ENCODE peak calls at places on chromosomes 7 and 10, in five cellular contexts. One of them, this sample, is unnamed. For H3K9me3 and H3K4me1, the result is how much of the 10 kb centered on the place peaks cover.

GRCh38 chr10:18610517-18610916 is 40.9 kb downstream of the NSUN6 start:
- DNase-seq in adrenal gland: peak
- DNase-seq in small intestine: peak
- DNase-seq in SK-N-SH: peak
- DNase-seq in HepG2: peak
- DNase-seq in this sample: peak

GRCh38 chr10:69851306-69851705 is 49.6 kb downstream of the COL13A1 start:
- DNase-seq in SK-N-SH: no peak
- DNase-seq in small intestine: no peak
- DNase-seq in HepG2: no peak
- DNase-seq in adrenal gland: no peak
- DNase-seq in this sample: no peak

GRCh38 chr7:107581387-107582013 is 1.5 kb downstream of the BCAP29 start:
- DNase-seq in SK-N-SH: no peak
- DNase-seq in small intestine: no peak
- DNase-seq in HepG2: no peak
- DNase-seq in adrenal gland: no peak
- DNase-seq in this sample: no peak

GRCh38 chr10:95664543-95664942 is 8.0 kb upstream of the ALDH18A1 start:
- DNase-seq in SK-N-SH: no peak
- DNase-seq in HepG2: no peak
- DNase-seq in adrenal gland: no peak
- DNase-seq in small intestine: no peak
- DNase-seq in this sample: no peak

GRCh38 chr10:131187886-131188285 is 123.6 kb downstream of the TCERG1L start:
- DNase-seq in adrenal gland: peak
- DNase-seq in SK-N-SH: no peak
- DNase-seq in HepG2: no peak
- DNase-seq in small intestine: no peak
- DNase-seq in this sample: no peak

GRCh38 chr7:22675917-22676343 is 51.1 kb upstream of the IL6 start:
- DNase-seq in small intestine: no peak
- DNase-seq in adrenal gland: no peak
- DNase-seq in HepG2: no peak
- DNase-seq in SK-N-SH: no peak
- DNase-seq in this sample: no peak

GRCh38 chr10:102776779-102777417 is 33.1 kb downstream of the WBP1L start:
- DNase-seq in adrenal gland: peak
- DNase-seq in HepG2: peak
- DNase-seq in SK-N-SH: peak
- DNase-seq in small intestine: peak
- DNase-seq in this sample: no peak

GRCh38 chr10:13787015-13787421 is 200.3 kb downstream of the PRPF18 start:
- DNase-seq in HepG2: no peak
- DNase-seq in adrenal gland: peak
- DNase-seq in small intestine: peak
- DNase-seq in SK-N-SH: no peak
- DNase-seq in this sample: no peak

GRCh38 chr7:158267737-158268435 is 319.7 kb downstream of the PTPRN2 start:
- DNase-seq in SK-N-SH: no peak
- DNase-seq in small intestine: peak
- DNase-seq in HepG2: no peak
- DNase-seq in adrenal gland: no peak
- DNase-seq in this sample: no peak
- H3K9me3 ChIP-seq in SK-N-SH: under half
- H3K9me3 ChIP-seq in small intestine: under half
- H3K9me3 ChIP-seq in HepG2: under half
- H3K9me3 ChIP-seq in adrenal gland: under half
- H3K9me3 ChIP-seq in this sample: under half

GRCh38 chr10:127990846-127991542 is 84.1 kb downstream of the PTPRE start:
- DNase-seq in small intestine: no peak
- DNase-seq in HepG2: no peak
- DNase-seq in SK-N-SH: no peak
- DNase-seq in adrenal gland: no peak
- DNase-seq in this sample: no peak

GRCh38 chr10:127991543-127992255 is 84.8 kb downstream of the PTPRE start:
- DNase-seq in small intestine: no peak
- DNase-seq in SK-N-SH: no peak
- DNase-seq in HepG2: no peak
- DNase-seq in adrenal gland: no peak
- DNase-seq in this sample: no peak

GRCh38 chr10:127986543-127987466 is 79.9 kb downstream of the PTPRE start:
- DNase-seq in adrenal gland: peak
- DNase-seq in SK-N-SH: no peak
- DNase-seq in HepG2: no peak
- DNase-seq in small intestine: no peak
- DNase-seq in this sample: no peak

GRCh38 chr10:127987467-127988380 is 80.8 kb downstream of the PTPRE start:
- DNase-seq in SK-N-SH: no peak
- DNase-seq in HepG2: no peak
- DNase-seq in adrenal gland: peak
- DNase-seq in small intestine: no peak
- DNase-seq in this sample: no peak

GRCh38 chr10:127989481-127989964 is 82.6 kb downstream of the PTPRE start:
- DNase-seq in small intestine: no peak
- DNase-seq in HepG2: no peak
- DNase-seq in SK-N-SH: peak
- DNase-seq in adrenal gland: peak
- DNase-seq in this sample: no peak
- H3K4me1 ChIP-seq in small intestine: under half
- H3K4me1 ChIP-seq in HepG2: under half
- H3K4me1 ChIP-seq in SK-N-SH: under half
- H3K4me1 ChIP-seq in adrenal gland: under half
- H3K4me1 ChIP-seq in this sample: under half

GRCh38 chr7:39661960-39662359 is 38.6 kb downstream of the RALA start:
- DNase-seq in SK-N-SH: no peak
- DNase-seq in adrenal gland: no peak
- DNase-seq in HepG2: no peak
- DNase-seq in small intestine: no peak
- DNase-seq in this sample: no peak

GRCh38 chr7:39664585-39664984 is 41.2 kb downstream of the RALA start:
- DNase-seq in adrenal gland: no peak
- DNase-seq in SK-N-SH: no peak
- DNase-seq in HepG2: no peak
- DNase-seq in small intestine: no peak
- DNase-seq in this sample: no peak

GRCh38 chr7:39666562-39666961 is 43.2 kb downstream of the RALA start:
- DNase-seq in SK-N-SH: no peak
- DNase-seq in HepG2: no peak
- DNase-seq in small intestine: no peak
- DNase-seq in adrenal gland: no peak
- DNase-seq in this sample: no peak

GRCh38 chr7:39664057-39664456 is 40.7 kb downstream of the RALA start:
- DNase-seq in adrenal gland: no peak
- DNase-seq in HepG2: no peak
- DNase-seq in SK-N-SH: no peak
- DNase-seq in small intestine: peak
- DNase-seq in this sample: no peak

GRCh38 chr7:39663263-39663662 is 39.9 kb downstream of the RALA start:
- DNase-seq in small intestine: no peak
- DNase-seq in HepG2: no peak
- DNase-seq in SK-N-SH: no peak
- DNase-seq in adrenal gland: no peak
- DNase-seq in this sample: no peak
- H3K9me3 ChIP-seq in small intestine: under half
- H3K9me3 ChIP-seq in HepG2: under half
- H3K9me3 ChIP-seq in SK-N-SH: under half
- H3K9me3 ChIP-seq in adrenal gland: under half
- H3K9me3 ChIP-seq in this sample: under half

GRCh38 chr7:134452991-134453473 is 5.9 kb downstream of the AKR1B1 start:
- DNase-seq in adrenal gland: no peak
- DNase-seq in HepG2: no peak
- DNase-seq in small intestine: no peak
- DNase-seq in SK-N-SH: no peak
- DNase-seq in this sample: no peak

GRCh38 chr7:134450296-134451000 is 8.5 kb downstream of the AKR1B1 start:
- DNase-seq in SK-N-SH: no peak
- DNase-seq in HepG2: no peak
- DNase-seq in adrenal gland: peak
- DNase-seq in small intestine: peak
- DNase-seq in this sample: no peak

GRCh38 chr7:134452419-134452827 is 6.5 kb downstream of the AKR1B1 start:
- DNase-seq in small intestine: no peak
- DNase-seq in adrenal gland: no peak
- DNase-seq in SK-N-SH: no peak
- DNase-seq in HepG2: no peak
- DNase-seq in this sample: no peak

GRCh38 chr7:134453526-134453925 is 5.4 kb downstream of the AKR1B1 start:
- DNase-seq in SK-N-SH: no peak
- DNase-seq in small intestine: no peak
- DNase-seq in adrenal gland: no peak
- DNase-seq in HepG2: no peak
- DNase-seq in this sample: no peak

DNA sequence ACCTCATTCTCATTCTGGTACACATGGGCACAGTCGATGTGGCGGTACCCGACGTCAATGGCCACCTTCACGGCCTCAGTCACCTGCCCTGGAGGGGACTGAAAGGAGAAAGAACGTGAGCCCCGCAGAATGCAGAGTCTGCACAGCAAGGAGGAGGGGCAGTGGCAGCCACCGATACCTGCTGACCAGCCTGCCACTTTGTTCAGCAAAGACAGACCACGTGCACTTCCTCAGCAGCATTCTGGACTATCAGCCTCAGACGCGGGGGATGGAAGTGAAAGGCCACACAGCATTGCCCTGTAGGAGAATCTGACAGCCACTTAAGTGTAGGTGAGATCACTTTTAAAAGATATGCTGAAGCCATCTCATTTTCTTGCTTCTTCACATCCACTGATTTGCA is 7.2 kb downstream of the AKR1B1 start:
- DNase-seq in adrenal gland: peak
- DNase-seq in SK-N-SH: no peak
- DNase-seq in small intestine: no peak
- DNase-seq in HepG2: no peak
- DNase-seq in this sample: no peak
- H3K4me1 ChIP-seq in adrenal gland: half or more
- H3K4me1 ChIP-seq in SK-N-SH: under half
- H3K4me1 ChIP-seq in small intestine: under half
- H3K4me1 ChIP-seq in HepG2: under half
- H3K4me1 ChIP-seq in this sample: under half

GRCh38 chr10:103921750-103922195 is 3.8 kb upstream of the STN1 start:
- DNase-seq in HepG2: peak
- DNase-seq in small intestine: peak
- DNase-seq in SK-N-SH: no peak
- DNase-seq in adrenal gland: no peak
- DNase-seq in this sample: no peak
- H3K9me3 ChIP-seq in HepG2: under half
- H3K9me3 ChIP-seq in small intestine: under half
- H3K9me3 ChIP-seq in SK-N-SH: under half
- H3K9me3 ChIP-seq in adrenal gland: under half
- H3K9me3 ChIP-seq in this sample: under half

DNA sequence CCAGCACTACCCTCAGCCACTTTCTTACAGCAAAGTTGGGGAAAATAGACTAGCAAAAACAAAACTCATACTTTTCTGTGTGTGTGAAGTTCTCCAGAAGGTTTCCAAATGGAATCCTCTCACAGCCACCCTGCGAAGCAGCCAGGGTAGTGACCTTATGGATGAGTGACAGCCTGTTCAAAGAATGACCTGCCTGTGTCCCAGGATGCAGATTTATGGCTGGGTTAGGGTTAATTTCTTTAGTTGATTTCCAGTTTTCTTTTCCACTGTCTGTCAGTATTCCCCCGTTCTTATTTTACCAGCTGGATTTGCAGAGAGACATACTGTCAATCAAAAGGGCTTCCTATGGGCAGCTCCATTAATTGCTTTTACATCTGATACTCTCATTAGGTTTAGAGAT is 2.4 kb upstream of the SEMA4G start:
- DNase-seq in SK-N-SH: no peak
- DNase-seq in small intestine: no peak
- DNase-seq in adrenal gland: no peak
- DNase-seq in HepG2: no peak
- DNase-seq in this sample: no peak
- H3K4me1 ChIP-seq in SK-N-SH: under half
- H3K4me1 ChIP-seq in small intestine: under half
- H3K4me1 ChIP-seq in adrenal gland: under half
- H3K4me1 ChIP-seq in HepG2: half or more
- H3K4me1 ChIP-seq in this sample: under half

This sample was measured in BE2C.